ENCODE peak calls at places on chromosomes 11 and 22, in four cellular contexts. D, N, H and L are unnamed samples.

GRCh38 chr22:30104501-30105156 is 24.4 kb downstream of the HORMAD2 start:
- DNase-seq in D (no peak), N (no peak), H (no peak), L (no peak)

GRCh38 chr11:1055990-1056771 is 18.5 kb upstream of the MUC2 start:
- DNase-seq in D (no peak), N (peak), H (no peak), L (no peak)

GRCh38 chr22:28883917-28884753 is 763 bp downstream of the ZNRF3 start:
- DNase-seq in D (no peak), N (peak), H (peak), L (no peak)

GRCh38 chr22:40401532-40401931 is 31.1 kb downstream of the SGSM3 start:
- DNase-seq in D (no peak), N (no peak), H (no peak), L (no peak)

GRCh38 chr11:72575533-72576170 is 98.6 kb downstream of the PDE2A start:
- DNase-seq in D (no peak), N (no peak), H (no peak), L (no peak)

GRCh38 chr22:43530864-43531201 is 119.0 kb downstream of the MPPED1 start:
- DNase-seq in D (peak), N (no peak), H (no peak), L (no peak)

GRCh38 chr11:17550455-17551346 is 3.6 kb downstream of the OTOG start:
- DNase-seq in D (no peak), N (no peak), H (no peak), L (no peak)

GRCh38 chr11:91986218-91986617 is 238.4 kb upstream of the FAT3 start:
- DNase-seq in D (no peak), N (no peak), H (no peak), L (no peak)